ENCODE peak calls at places on chromosomes 2 and 18, in four cellular contexts. Q is AG08396; V is CD8-positive, alpha-beta T cell; K is IMR-90. J is an unnamed sample.

GRCh38 chr2:28539095-28539494 is 43.2 kb downstream of the PLB1 start:
- DNase-seq in Q (no peak), V (no peak), K (no peak), J (no peak)

GRCh38 chr18:38575648-38576047 is 1010.0 kb upstream of the CELF4 start:
- DNase-seq in Q (no peak), V (no peak), K (no peak), J (no peak)

GRCh38 chr2:132479140-132479539 is 62.5 kb downstream of the GPR39 start:
- DNase-seq in Q (no peak), V (no peak), K (no peak), J (no peak)

GRCh38 chr2:27264753-27265535 is 2.1 kb upstream of the SLC30A3 start:
- DNase-seq in Q (peak; percentile 87), V (peak; percentile 74), K (peak; percentile 35), J (peak; percentile 8)

GRCh38 chr2:118049140-118050128 is 35.6 kb upstream of the CCDC93 start:
- DNase-seq in Q (no peak), V (no peak), K (no peak), J (no peak)

GRCh38 chr18:59907172-59907571 is 7.4 kb downstream of the PMAIP1 start:
- DNase-seq in Q (no peak), V (no peak), K (no peak), J (no peak)

GRCh38 chr2:68751397-68752339 is 17.1 kb downstream of the ARHGAP25 start:
- DNase-seq in Q (peak; percentile 85), V (peak; percentile 96), K (peak; percentile 87), J (peak; percentile 78)

GRCh38 chr2:188456114-188456909 is 164.6 kb downstream of the GULP1 start:
- DNase-seq in Q (no peak), V (no peak), K (no peak), J (no peak)

GRCh38 chr2:238388794-238389193 is 37.9 kb upstream of the ASB1 start:
- DNase-seq in Q (no peak), V (no peak), K (no peak), J (no peak)

GRCh38 chr2:111930875-111931274 is 32.5 kb downstream of the MERTK start:
- DNase-seq in Q (peak; percentile 21), V (no peak), K (peak; percentile 65), J (peak; percentile 35)

GRCh38 chr18:43826215-43826614 is 548.9 kb upstream of the SYT4 start:
- DNase-seq in Q (no peak), V (no peak), K (no peak), J (no peak)

GRCh38 chr2:65300134-65300771 is 72.6 kb downstream of the ACTR2 start:
- DNase-seq in Q (peak; percentile 69), V (no peak), K (peak; percentile 76), J (peak; percentile 60)

GRCh38 chr2:173264603-173265366 is 89.9 kb upstream of the CDCA7 start:
- DNase-seq in Q (no peak), V (no peak), K (no peak), J (no peak)

GRCh38 chr2:11370377-11371098 is 26.1 kb upstream of the ROCK2 start:
- DNase-seq in Q (no peak), V (no peak), K (peak; percentile 43), J (no peak)

GRCh38 chr18:77133051-77133919 is 702 bp upstream of the MBP start:
- DNase-seq in Q (no peak), V (no peak), K (no peak), J (no peak)

GRCh38 chr18:79750980-79751571 is 46.7 kb upstream of the KCNG2 start:
- DNase-seq in Q (no peak), V (no peak), K (no peak), J (no peak)

GRCh38 chr18:27645929-27646328 is 460.8 kb upstream of the CHST9 start:
- DNase-seq in Q (no peak), V (no peak), K (no peak), J (no peak)

GRCh38 chr2:127321306-127321705 is 27.4 kb upstream of the ERCC3 start:
- DNase-seq in Q (peak; percentile 42), V (no peak), K (peak; percentile 73), J (no peak)

GRCh38 chr2:32864761-32865160 is 82.0 kb upstream of the LTBP1 start:
- DNase-seq in Q (peak; percentile 50), V (no peak), K (peak; percentile 93), J (peak; percentile 80)

GRCh38 chr2:19810637-19811036 is 91.1 kb downstream of the TTC32 start:
- DNase-seq in Q (no peak), V (no peak), K (peak; percentile 48), J (no peak)

GRCh38 chr2:219609149-219609750 is 11.6 kb downstream of the STK11IP start:
- DNase-seq in Q (no peak), V (no peak), K (no peak), J (no peak)

GRCh38 chr2:66432801-66433694 is 1.9 kb upstream of the MEIS1 start:
- DNase-seq in Q (peak; percentile 94), V (no peak), K (peak; percentile 98), J (peak; percentile 78)

GRCh38 chr18:25289040-25289631 is 62.8 kb downstream of the ZNF521 start:
- DNase-seq in Q (peak; percentile 34), V (no peak), K (peak; percentile 91), J (peak; percentile 91)

GRCh38 chr2:166539340-166540162 is 45.5 kb upstream of the SCN7A start:
- DNase-seq in Q (peak; percentile 52), V (peak; percentile 5), K (peak; percentile 84), J (peak; percentile 67)

GRCh38 chr2:71941731-71942575 is 205.7 kb downstream of the CYP26B1 start:
- DNase-seq in Q (no peak), V (no peak), K (no peak), J (no peak)